ENCODE peak calls at places on chromosomes 5 and 9, in five cellular contexts. D is thyroid gland; B is heart right ventricle; Z is CD8-positive, alpha-beta memory T cell; V is fibroblast of lung. H is an unnamed sample. For H3K4me1, the result is how much of the 10 kb centered on the place peaks cover.

GRCh38 chr5:94010814-94011213 is 269.4 kb upstream of the POU5F2 start:
- DNase-seq in V (no peak), B (no peak), D (no peak), Z (no peak), H (no peak)

GRCh38 chr5:153659337-153659736 is 168.9 kb downstream of the GRIA1 start:
- DNase-seq in V (peak), B (no peak), Z (no peak), D (no peak), H (no peak)

GRCh38 chr9:569276-569675 is 272.2 kb upstream of the DMRT1 start:
- DNase-seq in V (no peak), B (no peak), D (no peak), Z (no peak), H (no peak)

GRCh38 chr9:125844611-125845010 is 97.4 kb downstream of the PBX3 start:
- DNase-seq in B (no peak), V (no peak), D (no peak), Z (no peak), H (no peak)

GRCh38 chr9:84170521-84171141 is 169.9 kb downstream of the SLC28A3 start:
- DNase-seq in V (peak), D (peak), Z (no peak), B (peak), H (no peak)

GRCh38 chr9:88537743-88538055 is 2.7 kb downstream of the NXNL2 start:
- DNase-seq in B (peak), D (peak), V (peak), Z (no peak), H (no peak)

GRCh38 chr5:90606539-90606938 is 47.9 kb downstream of the ADGRV1 start:
- DNase-seq in D (no peak), Z (no peak), V (no peak), B (no peak), H (no peak)

GRCh38 chr5:171258737-171259405 is 50.2 kb upstream of the TLX3 start:
- DNase-seq in B (no peak), V (no peak), Z (no peak), D (no peak), H (no peak)

GRCh38 chr5:28770307-28770706 is 1731.9 kb upstream of the CDH9 start:
- DNase-seq in V (no peak), B (no peak), Z (no peak), D (no peak), H (no peak)

GRCh38 chr5:55324815-55325418 is 17.1 kb downstream of the MTREX start:
- DNase-seq in V (peak), Z (peak), D (no peak), B (no peak), H (no peak)

DNA sequence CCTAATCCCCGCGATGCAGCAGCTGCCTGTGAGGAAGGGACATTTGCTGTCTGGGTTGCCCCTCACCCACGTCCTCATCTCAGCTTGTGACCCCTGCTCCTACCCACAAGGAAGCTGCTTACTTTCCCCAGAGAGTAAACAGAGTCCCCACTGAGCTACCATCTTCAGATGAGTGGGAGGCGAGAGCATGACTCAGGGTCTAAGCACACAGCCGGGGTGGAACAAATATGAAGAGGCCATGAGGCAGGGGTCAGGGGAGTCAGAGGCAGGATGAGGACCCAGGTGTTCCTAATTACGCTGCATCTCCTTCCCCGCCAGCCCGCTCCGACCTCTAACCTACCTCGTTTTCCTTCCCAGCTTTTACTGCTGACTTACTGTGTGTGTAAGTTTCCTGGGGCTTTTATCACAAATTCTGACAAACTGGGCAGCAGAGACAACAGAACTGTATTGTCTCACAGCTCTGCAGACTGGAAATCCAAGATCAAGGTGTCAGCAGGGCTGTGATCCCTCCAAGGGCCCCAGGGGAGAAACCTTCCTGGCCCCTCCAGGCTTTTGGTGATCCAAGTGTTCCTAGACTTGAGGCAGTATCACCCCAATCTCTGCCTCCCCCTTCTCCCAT is 94.0 kb upstream of the DNAH5 start:
- DNase-seq in V (peak), B (no peak), Z (no peak), D (no peak), H (no peak)
- H3K27ac ChIP-seq in V (peak), B (peak), Z (no peak), D (no peak), H (no peak)

GRCh38 chr5:160260006-160260775 is 30.9 kb downstream of the FABP6 start:
- DNase-seq in Z (no peak), D (no peak), V (no peak), B (no peak), H (no peak)

GRCh38 chr5:160263326-160263850 is 34.1 kb downstream of the FABP6 start:
- DNase-seq in B (no peak), D (no peak), V (no peak), Z (no peak), H (no peak)

GRCh38 chr5:160260881-160261815 is 31.8 kb downstream of the FABP6 start:
- DNase-seq in Z (no peak), D (peak), V (peak), B (no peak), H (no peak)

GRCh38 chr5:160262665-160263064 is 33.4 kb downstream of the FABP6 start:
- DNase-seq in D (no peak), B (peak), V (no peak), Z (no peak), H (no peak)

GRCh38 chr5:160262151-160262550 is 32.8 kb downstream of the FABP6 start:
- DNase-seq in Z (no peak), V (no peak), B (no peak), D (no peak), H (no peak)
- H3K4me3 ChIP-seq in Z (no peak), V (no peak), B (no peak), D (no peak), H (no peak)

DNA sequence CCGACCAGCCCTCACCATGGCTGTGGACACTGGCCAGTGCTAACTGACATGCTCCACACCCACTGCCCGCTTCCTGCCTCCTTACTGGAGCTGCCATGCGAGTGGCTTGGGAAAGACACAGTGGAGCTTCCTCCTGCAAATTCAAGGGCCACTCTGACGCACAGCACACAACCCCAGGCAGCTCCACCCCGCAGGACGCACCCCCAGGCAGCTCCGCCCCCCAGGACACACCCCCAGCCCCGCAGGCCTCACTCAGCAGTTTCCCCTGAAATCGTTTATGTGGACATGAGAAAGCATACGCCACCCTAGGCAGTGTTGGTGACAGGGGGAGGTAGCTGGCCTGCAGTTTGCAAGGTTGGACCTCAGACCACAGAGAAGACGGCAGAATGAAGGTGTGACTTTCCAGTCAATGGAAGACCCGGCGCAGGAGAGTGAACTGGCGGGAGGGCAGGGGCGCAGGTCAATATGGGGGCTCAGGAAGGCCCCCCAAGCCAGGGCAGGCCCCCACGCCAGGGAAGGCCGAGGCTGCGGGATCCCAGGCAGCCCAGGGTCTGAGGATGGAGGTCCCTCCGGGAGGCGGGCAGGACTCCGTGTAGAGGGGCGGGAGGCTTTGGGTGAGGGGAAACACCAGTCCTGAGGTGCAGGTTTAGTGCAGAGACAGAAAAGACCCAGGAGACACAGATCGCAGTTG is 21.6 kb downstream of the LPCAT1 start:
- DNase-seq in B (peak), Z (peak), D (no peak), V (no peak), H (no peak)
- H3K4me1 ChIP-seq in B (under half), Z (under half), D (under half), V (under half), H (under half)

DNA sequence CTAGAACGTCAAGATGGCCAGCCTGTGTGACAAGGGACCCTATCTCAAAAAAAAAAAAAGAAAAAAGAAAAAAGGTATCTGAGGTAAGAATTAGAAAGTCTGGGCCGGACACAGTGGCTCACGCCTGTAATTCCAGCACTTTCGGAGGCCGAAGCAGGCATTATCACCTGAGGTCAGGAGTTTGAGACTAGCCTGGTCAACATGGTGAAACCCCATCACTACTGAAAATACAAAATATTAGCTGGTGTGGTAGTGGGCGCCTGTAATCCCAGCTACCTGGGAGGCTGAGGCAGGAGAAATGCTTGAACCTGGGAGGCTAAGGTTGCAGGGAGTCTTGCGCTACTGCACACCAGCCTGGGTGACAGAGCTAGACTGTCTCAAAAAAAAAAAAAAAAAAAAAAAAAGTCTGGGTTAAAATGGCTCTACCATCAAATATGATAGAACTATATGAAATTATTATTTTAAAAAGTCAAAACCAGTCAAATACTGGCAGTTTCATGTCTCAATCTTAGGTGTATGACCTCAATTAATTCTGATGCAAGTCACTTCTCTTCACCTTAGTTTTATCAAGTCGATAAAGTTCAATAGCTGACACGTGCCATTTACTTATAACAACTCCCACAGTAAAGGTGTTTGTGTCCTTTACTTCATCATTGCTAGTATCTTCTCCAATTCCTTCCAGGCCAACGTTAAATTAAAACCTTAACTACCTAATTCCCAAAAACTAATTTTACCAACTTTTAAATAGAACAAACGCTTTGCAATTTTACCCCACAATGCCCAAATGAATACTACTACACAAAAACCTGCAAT is 1.1 kb downstream of the RPS23 start:
- DNase-seq in B (no peak), Z (no peak), V (no peak), D (no peak), H (no peak)
- H3K27ac ChIP-seq in B (peak), Z (peak), V (peak), D (no peak), H (no peak)

GRCh38 chr9:137084526-137084925 is 2.3 kb upstream of the MAN1B1 start:
- DNase-seq in Z (no peak), V (no peak), B (no peak), D (no peak), H (no peak)

GRCh38 chr9:137083418-137084004 is 3.3 kb upstream of the MAN1B1 start:
- DNase-seq in Z (no peak), B (no peak), V (peak), D (no peak), H (no peak)

GRCh38 chr9:137082222-137082924 is 4.4 kb upstream of the MAN1B1 start:
- DNase-seq in Z (no peak), D (no peak), V (no peak), B (no peak), H (no peak)

GRCh38 chr9:137080260-137081122 is 3.2 kb downstream of the UAP1L1 start:
- DNase-seq in B (no peak), Z (no peak), D (no peak), V (no peak), H (no peak)

GRCh38 chr9:137082925-137083290 is 3.9 kb upstream of the MAN1B1 start:
- DNase-seq in V (no peak), D (no peak), Z (no peak), B (no peak), H (no peak)
- H3K4me3 ChIP-seq in V (peak), D (no peak), Z (no peak), B (no peak), H (no peak)

GRCh38 chr5:154758501-154758900 is 3.3 kb downstream of the LARP1 start:
- DNase-seq in Z (no peak), D (no peak), B (no peak), V (no peak), H (no peak)
- H3K4me1 ChIP-seq in Z (half or more), D (half or more), B (half or more), V (under half), H (half or more)

GRCh38 chr5:172735141-172735831 is 35.7 kb downstream of the DUSP1 start:
- DNase-seq in D (no peak), B (no peak), Z (no peak), V (no peak), H (no peak)

GRCh38 chr5:172733974-172734346 is 37.0 kb downstream of the DUSP1 start:
- DNase-seq in B (no peak), V (no peak), D (no peak), Z (no peak), H (no peak)

GRCh38 chr5:172733179-172733973 is 37.6 kb downstream of the DUSP1 start:
- DNase-seq in V (peak), Z (no peak), D (peak), B (peak), H (no peak)

GRCh38 chr5:172739385-172739784 is 31.6 kb downstream of the DUSP1 start:
- DNase-seq in B (no peak), V (no peak), D (no peak), Z (no peak), H (no peak)

GRCh38 chr5:172736524-172737135 is 34.4 kb downstream of the DUSP1 start:
- DNase-seq in Z (no peak), V (no peak), D (no peak), B (no peak), H (no peak)
- H3K27ac ChIP-seq in Z (no peak), V (no peak), D (no peak), B (no peak), H (no peak)

DNA sequence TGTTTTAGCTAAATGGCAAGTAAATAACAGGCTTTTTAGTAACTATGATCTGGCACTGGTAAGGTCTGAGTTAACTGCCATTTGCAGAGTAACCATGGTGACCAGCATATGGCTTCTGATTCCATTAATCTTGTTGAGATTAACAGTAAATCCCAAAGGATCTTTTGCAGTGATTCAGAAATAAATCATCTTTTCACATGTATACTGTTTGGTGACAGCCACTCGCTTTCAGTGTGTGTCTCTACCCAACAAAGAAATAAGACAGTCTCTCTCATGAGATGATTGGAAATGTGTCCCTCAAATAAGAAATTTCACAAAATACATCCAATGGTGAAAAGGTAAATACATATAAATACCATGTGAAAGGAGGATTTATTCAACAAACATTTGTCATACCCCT is 235.6 kb downstream of the RAB3C start:
- DNase-seq in V (no peak), D (no peak), B (no peak), Z (no peak), H (no peak)
- H3K4me3 ChIP-seq in V (no peak), D (no peak), B (no peak), Z (no peak), H (no peak)

DNA sequence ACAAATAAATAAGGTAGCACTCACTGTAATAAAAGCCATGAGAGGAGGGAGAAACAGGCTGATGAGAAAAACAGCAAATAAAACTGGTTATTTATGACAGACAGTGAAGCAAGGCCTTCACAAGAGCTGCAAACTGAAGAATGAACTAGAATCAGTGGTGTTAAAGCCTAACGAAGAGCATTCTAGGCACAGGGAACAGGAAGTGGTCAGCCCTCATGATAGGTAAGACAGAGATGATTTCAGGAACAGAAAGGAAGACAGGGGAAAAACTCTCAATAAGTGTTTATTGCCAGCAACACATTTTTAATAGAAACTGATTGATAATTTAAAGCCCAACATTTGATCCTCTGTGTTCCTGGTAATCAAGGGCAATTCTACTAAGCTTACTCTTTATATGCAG is 124.5 kb downstream of the EDIL3 start:
- DNase-seq in B (no peak), V (no peak), Z (no peak), D (no peak), H (no peak)
- H3K4me1 ChIP-seq in B (under half), V (under half), Z (under half), D (under half), H (under half)

DNA sequence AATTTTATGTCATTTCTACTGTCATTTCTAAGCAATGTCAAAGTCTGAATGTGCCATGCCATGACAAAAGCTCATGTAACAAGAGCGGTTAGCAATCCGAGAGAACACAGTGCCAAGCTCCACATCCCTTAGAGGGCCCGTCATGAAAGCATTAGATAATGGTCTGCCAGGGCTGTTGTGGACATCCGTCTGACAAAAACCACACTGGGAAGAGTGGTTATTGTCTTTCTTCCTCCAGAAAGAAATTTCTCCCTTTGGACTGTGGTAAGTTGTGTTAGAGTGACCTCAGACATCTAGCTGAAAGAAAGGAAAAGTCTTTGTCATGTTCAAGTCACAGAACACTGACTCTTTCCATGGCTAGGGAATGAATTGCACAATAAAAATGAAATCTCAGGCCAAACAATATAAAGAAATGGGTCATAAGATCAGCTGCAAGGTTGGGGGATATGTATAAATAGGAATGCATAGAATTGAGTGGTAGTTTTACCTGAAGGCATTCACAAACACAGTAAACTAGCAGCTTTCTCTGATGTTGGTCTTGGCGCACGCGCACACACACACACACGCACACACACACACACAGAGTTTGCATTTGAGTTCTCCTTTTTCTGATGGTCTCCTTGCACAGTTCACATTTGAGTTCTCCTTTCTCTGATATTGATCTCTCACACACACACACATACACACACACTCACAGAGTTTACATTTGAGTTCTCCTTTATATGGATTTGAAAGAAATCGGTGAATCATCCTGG is 5.3 kb downstream of the SLC1A3 start:
- DNase-seq in B (no peak), Z (no peak), D (no peak), V (peak), H (no peak)
- H3K27ac ChIP-seq in B (peak), Z (no peak), D (no peak), V (no peak), H (no peak)

H was measured in effector memory CD4-positive, alpha-beta T cell.